ENCODE peak calls at places on chromosomes 4 and X, in four cellular contexts. One of them, this sample, is unnamed.

GRCh38 chrX:25442501-25442900 is 426.7 kb upstream of the ARX start:
- DNase-seq in HepG2: no peak
- DNase-seq in GM12878: no peak
- DNase-seq in H1: no peak
- DNase-seq in this sample: no peak

GRCh38 chr4:80294206-80294605 is 27.7 kb downstream of the FGF5 start:
- DNase-seq in HepG2: no peak
- DNase-seq in H1: no peak
- DNase-seq in GM12878: no peak
- DNase-seq in this sample: no peak

GRCh38 chrX:23435108-23435507 is 100.5 kb downstream of the PTCHD1 start:
- DNase-seq in GM12878: no peak
- DNase-seq in HepG2: no peak
- DNase-seq in H1: no peak
- DNase-seq in this sample: no peak

GRCh38 chr4:161252520-161253141 is 911.2 kb downstream of the FSTL5 start:
- DNase-seq in H1: no peak
- DNase-seq in HepG2: peak; percentile 23
- DNase-seq in GM12878: peak; percentile 15
- DNase-seq in this sample: peak; percentile 28

GRCh38 chrX:44872319-44872816 is 620 bp upstream of the KDM6A start:
- DNase-seq in HepG2: no peak
- DNase-seq in GM12878: no peak
- DNase-seq in H1: no peak
- DNase-seq in this sample: no peak

GRCh38 chrX:30795981-30796958 is 92.8 kb downstream of the TAB3 start:
- DNase-seq in HepG2: no peak
- DNase-seq in GM12878: no peak
- DNase-seq in H1: no peak
- DNase-seq in this sample: no peak

GRCh38 chrX:110000000-110000399 is 2.9 kb upstream of the TMEM164 start:
- DNase-seq in GM12878: no peak
- DNase-seq in HepG2: no peak
- DNase-seq in H1: no peak
- DNase-seq in this sample: no peak

GRCh38 chr4:95556460-95556859 is 7.7 kb upstream of the UNC5C start:
- DNase-seq in GM12878: no peak
- DNase-seq in H1: no peak
- DNase-seq in HepG2: no peak
- DNase-seq in this sample: peak; percentile 8

GRCh38 chr4:152500798-152501434 is 35.0 kb downstream of the FBXW7 start:
- DNase-seq in H1: peak; percentile 27
- DNase-seq in HepG2: peak; percentile 65
- DNase-seq in GM12878: peak; percentile 74
- DNase-seq in this sample: peak; percentile 85

GRCh38 chr4:80101086-80101767 is 28.2 kb upstream of the ANTXR2 start:
- DNase-seq in GM12878: no peak
- DNase-seq in HepG2: no peak
- DNase-seq in H1: no peak
- DNase-seq in this sample: no peak

GRCh38 chr4:180828455-180829018 is 1414.7 kb upstream of the TENM3 start:
- DNase-seq in H1: no peak
- DNase-seq in GM12878: no peak
- DNase-seq in HepG2: peak; percentile 25
- DNase-seq in this sample: peak; percentile 69

GRCh38 chr4:111630705-111631104 is 514.5 kb upstream of the FAM241A start:
- DNase-seq in H1: no peak
- DNase-seq in HepG2: peak; percentile 7
- DNase-seq in GM12878: no peak
- DNase-seq in this sample: peak; percentile 23

GRCh38 chr4:3828546-3828945 is 62.4 kb downstream of the ADRA2C start:
- DNase-seq in GM12878: no peak
- DNase-seq in HepG2: no peak
- DNase-seq in H1: no peak
- DNase-seq in this sample: no peak

GRCh38 chr4:83535945-83536648 is at the start of gene GPAT3:
- DNase-seq in H1: no peak
- DNase-seq in GM12878: no peak
- DNase-seq in HepG2: peak; percentile 64
- DNase-seq in this sample: peak; percentile 75

GRCh38 chrX:103405009-103405333 is 28.6 kb downstream of the BEX3 start:
- DNase-seq in H1: no peak
- DNase-seq in HepG2: no peak
- DNase-seq in GM12878: no peak
- DNase-seq in this sample: no peak

GRCh38 chr4:130760246-130760645 is 1664.3 kb downstream of the C4orf33 start:
- DNase-seq in H1: no peak
- DNase-seq in HepG2: no peak
- DNase-seq in GM12878: no peak
- DNase-seq in this sample: no peak

GRCh38 chrX:71492086-71493065 is 40.5 kb upstream of the OGT start:
- DNase-seq in GM12878: no peak
- DNase-seq in H1: no peak
- DNase-seq in HepG2: no peak
- DNase-seq in this sample: no peak

GRCh38 chrX:107450823-107451509 is 1.5 kb downstream of the FRMPD3 start:
- DNase-seq in GM12878: no peak
- DNase-seq in HepG2: no peak
- DNase-seq in H1: no peak
- DNase-seq in this sample: no peak

GRCh38 chrX:12153741-12154140 is 15.5 kb downstream of the FRMPD4 start:
- DNase-seq in HepG2: no peak
- DNase-seq in H1: no peak
- DNase-seq in GM12878: no peak
- DNase-seq in this sample: no peak

GRCh38 chrX:12153317-12153716 is 15.0 kb downstream of the FRMPD4 start:
- DNase-seq in H1: no peak
- DNase-seq in HepG2: no peak
- DNase-seq in GM12878: no peak
- DNase-seq in this sample: no peak

GRCh38 chrX:12145402-12145801 is 7.1 kb downstream of the FRMPD4 start:
- DNase-seq in GM12878: no peak
- DNase-seq in HepG2: no peak
- DNase-seq in H1: no peak
- DNase-seq in this sample: no peak

DNA sequence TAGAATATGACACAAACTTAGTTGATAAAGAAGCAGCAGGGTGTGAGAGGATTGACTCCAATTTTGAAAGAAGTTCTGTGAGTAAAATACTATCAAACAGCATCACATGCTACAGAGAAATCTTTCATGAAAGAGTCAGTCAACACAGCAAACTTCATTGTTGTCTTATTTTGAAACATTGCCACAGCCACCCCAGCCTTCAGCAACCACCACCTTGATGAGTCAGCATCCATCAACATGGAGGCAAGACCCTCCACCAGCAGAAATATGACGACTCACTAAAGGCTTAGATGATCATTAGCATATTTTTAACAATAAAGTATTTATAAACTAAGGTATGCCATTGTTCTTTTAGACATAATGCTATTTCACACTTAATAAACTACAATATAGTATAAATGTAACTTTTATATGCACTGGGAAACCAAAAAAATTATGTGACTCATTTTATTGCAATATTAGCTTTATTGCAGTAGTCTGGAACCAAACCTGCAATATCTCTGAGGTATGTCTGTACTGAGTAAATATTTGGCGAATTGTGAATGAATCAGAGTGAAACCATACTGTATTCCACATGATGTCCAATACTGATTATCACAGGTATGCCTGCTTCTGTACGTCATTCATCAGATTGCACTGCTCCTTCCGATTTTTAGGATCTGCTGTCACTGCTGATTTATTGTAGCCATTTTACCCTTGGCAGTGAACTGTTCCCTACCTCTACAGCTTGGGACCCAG is 11.6 kb downstream of the FRMPD4 start:
- DNase-seq in HepG2: no peak
- DNase-seq in GM12878: no peak
- DNase-seq in H1: no peak
- DNase-seq in this sample: no peak
- TF ChIP-seq YY1 in HepG2: no peak
- TF ChIP-seq YY1 in GM12878: no peak
- TF ChIP-seq YY1 in H1: no peak
- TF ChIP-seq YY1 in this sample: no peak

GRCh38 chr4:52748432-52748831 is 2.8 kb downstream of the ERVMER34-1 start:
- DNase-seq in HepG2: no peak
- DNase-seq in H1: no peak
- DNase-seq in GM12878: peak; percentile 11
- DNase-seq in this sample: no peak

GRCh38 chr4:52750819-52751348 is 341 bp downstream of the ERVMER34-1 start:
- DNase-seq in HepG2: no peak
- DNase-seq in GM12878: no peak
- DNase-seq in H1: peak; percentile 1
- DNase-seq in this sample: peak; percentile 16

GRCh38 chr4:52752921-52753320 is 1.7 kb upstream of the ERVMER34-1 start:
- DNase-seq in HepG2: no peak
- DNase-seq in H1: no peak
- DNase-seq in GM12878: no peak
- DNase-seq in this sample: no peak

GRCh38 chr4:52750213-52750612 is 1.0 kb downstream of the ERVMER34-1 start:
- DNase-seq in GM12878: no peak
- DNase-seq in H1: no peak
- DNase-seq in HepG2: no peak
- DNase-seq in this sample: no peak

DNA sequence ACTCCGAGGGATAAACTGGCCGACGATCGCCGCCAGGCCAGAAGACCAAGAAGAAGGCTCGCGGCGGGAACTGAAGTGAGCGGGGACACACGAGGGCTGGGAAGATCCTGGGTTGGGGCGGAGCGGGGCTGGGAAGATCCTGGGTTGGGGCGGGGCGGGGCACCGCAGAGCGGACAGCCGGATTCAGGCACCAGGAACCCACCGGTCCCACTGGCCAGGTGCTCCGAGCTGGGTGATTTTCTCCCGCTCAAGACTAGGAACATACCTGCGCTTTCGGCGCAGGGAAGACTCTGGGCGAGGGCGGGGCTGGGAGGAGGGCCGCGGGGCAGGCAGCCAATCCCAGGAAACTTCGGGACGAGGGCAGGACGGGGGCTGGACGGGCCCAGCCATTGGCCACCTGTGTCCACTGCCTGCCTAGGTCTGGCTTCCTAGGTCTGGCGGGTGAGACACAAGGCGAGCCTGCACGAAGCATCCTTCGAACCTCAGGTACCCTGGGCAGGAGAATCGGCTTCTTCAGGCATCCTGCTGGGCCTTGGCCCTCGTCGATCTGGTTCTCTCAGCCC is at the start of gene ERVMER34-1:
- DNase-seq in H1: peak; percentile 70
- DNase-seq in HepG2: no peak
- DNase-seq in GM12878: no peak
- DNase-seq in this sample: peak; percentile 73
- TF ChIP-seq SIN3A in H1: no peak
- TF ChIP-seq SIN3A in HepG2: no peak
- TF ChIP-seq SIN3A in GM12878: no peak
- TF ChIP-seq SIN3A in this sample: peak; percentile 51

GRCh38 chr4:53141308-53141707 is 224.6 kb downstream of the SCFD2 start:
- DNase-seq in H1: no peak
- DNase-seq in GM12878: no peak
- DNase-seq in HepG2: no peak
- DNase-seq in this sample: no peak
- TF ChIP-seq SP1 in H1: no peak
- TF ChIP-seq SP1 in GM12878: no peak
- TF ChIP-seq SP1 in HepG2: no peak
- TF ChIP-seq SP1 in this sample: no peak

DNA sequence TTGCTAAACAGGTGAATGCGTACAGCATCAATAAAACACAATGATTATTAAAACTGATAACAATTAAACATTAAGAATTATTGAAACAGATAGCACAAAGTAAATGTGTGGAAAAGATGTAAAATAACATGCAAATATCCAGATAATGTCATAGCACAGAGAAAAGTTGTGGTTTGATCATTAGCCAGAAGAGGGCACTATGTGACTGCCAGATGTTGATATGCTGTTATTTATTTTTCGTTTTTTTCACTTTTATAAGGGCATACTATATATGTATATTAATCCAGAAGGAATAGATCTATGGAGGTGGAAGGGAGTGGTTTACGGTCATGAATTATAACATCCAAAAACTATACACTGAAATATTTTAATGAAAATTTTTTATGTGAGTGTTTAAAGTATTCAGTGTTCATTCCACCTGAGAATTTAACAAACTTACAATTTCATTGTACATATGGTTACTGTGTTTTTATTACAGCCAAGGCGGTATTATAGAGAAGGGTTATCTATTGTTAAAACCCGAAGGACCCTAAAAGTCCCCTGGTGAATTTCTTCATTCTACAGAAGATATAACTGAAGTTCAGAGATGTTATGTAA is 211.9 kb upstream of the UGT8 start:
- DNase-seq in H1: no peak
- DNase-seq in GM12878: peak; percentile 5
- DNase-seq in HepG2: peak; percentile 5
- DNase-seq in this sample: peak; percentile 38
- TF ChIP-seq YY1 in H1: no peak
- TF ChIP-seq YY1 in GM12878: no peak
- TF ChIP-seq YY1 in HepG2: no peak
- TF ChIP-seq YY1 in this sample: no peak

DNA sequence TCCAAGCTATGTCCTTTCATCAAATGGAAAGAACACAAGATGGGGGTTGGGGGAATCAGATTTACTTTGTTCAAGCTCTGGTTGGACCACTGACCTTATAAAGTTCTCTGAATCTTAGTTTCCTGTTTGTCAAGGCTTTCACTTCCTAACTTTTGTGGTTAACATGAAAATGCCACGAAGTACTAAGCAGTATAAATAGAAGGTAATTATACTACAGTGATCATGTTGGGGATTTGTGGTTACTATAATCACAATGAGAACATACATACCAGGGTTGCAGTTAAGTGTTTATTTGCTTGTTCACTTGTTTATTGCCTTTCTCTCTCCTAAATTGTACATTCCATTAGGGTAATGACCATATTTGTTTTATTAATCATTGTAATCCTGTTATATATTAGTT is 53.2 kb downstream of the SPRY1 start:
- DNase-seq in GM12878: peak; percentile 51
- DNase-seq in HepG2: peak; percentile 46
- DNase-seq in H1: no peak
- DNase-seq in this sample: no peak
- TF ChIP-seq SIN3A in GM12878: no peak
- TF ChIP-seq SIN3A in HepG2: no peak
- TF ChIP-seq SIN3A in H1: no peak
- TF ChIP-seq SIN3A in this sample: no peak